ENCODE peak calls at places on chromosomes 12 and 14, in five cellular contexts. T is psoas muscle, X is body of pancreas, F is fibroblast of mammary gland, U is AG10803. A is an unnamed sample.

GRCh38 chr12:106586535-106586802 is 3.7 kb downstream of the RFX4 start:
- DNase-seq in T (no peak), X (no peak), F (no peak), U (no peak), A (no peak)

GRCh38 chr12:5101686-5102085 is 58.0 kb downstream of the KCNA5 start:
- DNase-seq in T (no peak), X (no peak), F (no peak), U (no peak), A (no peak)

GRCh38 chr12:52452101-52452500 is at the start of gene KRT6B:
- DNase-seq in T (no peak), X (no peak), F (no peak), U (no peak), A (no peak)

GRCh38 chr14:96204151-96205058 is at the start of gene BDKRB2:
- DNase-seq in T (peak), X (peak), F (peak), U (peak), A (peak)

GRCh38 chr12:70443274-70443673 is 77.2 kb downstream of the KCNMB4 start:
- DNase-seq in T (no peak), X (no peak), F (no peak), U (peak), A (no peak)

GRCh38 chr12:48969847-48970701 is 1.5 kb downstream of the WNT10B start:
- DNase-seq in T (no peak), X (no peak), F (no peak), U (no peak), A (no peak)

GRCh38 chr12:124411953-124412645 is 117.2 kb downstream of the RFLNA start:
- DNase-seq in T (no peak), X (no peak), F (no peak), U (no peak), A (no peak)

GRCh38 chr12:131827961-131828534 is at the start of gene MMP17:
- DNase-seq in T (peak), X (peak), F (peak), U (peak), A (peak)

GRCh38 chr12:125889742-125890141 is 824.5 kb downstream of the AACS start:
- DNase-seq in T (no peak), X (peak), F (no peak), U (no peak), A (no peak)

GRCh38 chr12:127272864-127273263 is 994.1 kb upstream of the TMEM132C start:
- DNase-seq in T (no peak), X (no peak), F (peak), U (peak), A (no peak)

GRCh38 chr12:4987076-4987775 is 56.5 kb upstream of the KCNA5 start:
- DNase-seq in T (no peak), X (no peak), F (no peak), U (no peak), A (no peak)

GRCh38 chr12:105109465-105110212 is 2.1 kb downstream of the WASHC4 start:
- DNase-seq in T (no peak), X (no peak), F (peak), U (peak), A (peak)

GRCh38 chr12:6957741-6958608 is 6.8 kb downstream of the PTPN6 start:
- DNase-seq in T (no peak), X (no peak), F (no peak), U (no peak), A (peak)

GRCh38 chr14:105055334-105055733 is 9.9 kb downstream of the GPR132 start:
- DNase-seq in T (no peak), X (no peak), F (no peak), U (no peak), A (no peak)

GRCh38 chr14:103308717-103309616 is 25.1 kb upstream of the EIF5 start:
- DNase-seq in T (no peak), X (no peak), F (no peak), U (no peak), A (no peak)

GRCh38 chr14:63986789-63987533 is 134.2 kb downstream of the SYNE2 start:
- DNase-seq in T (no peak), X (no peak), F (peak), U (peak), A (no peak)

GRCh38 chr12:113086249-113087164 is 30.0 kb downstream of the DTX1 start:
- DNase-seq in T (no peak), X (peak), F (no peak), U (no peak), A (peak)

GRCh38 chr12:31507966-31508365 is 83.0 kb downstream of the DENND5B start:
- DNase-seq in T (no peak), X (no peak), F (peak), U (no peak), A (no peak)

GRCh38 chr14:104887623-104888488 is 22.8 kb downstream of the CEP170B start:
- DNase-seq in T (peak), X (peak), F (no peak), U (no peak), A (no peak)

GRCh38 chr14:60647837-60648168 is 1.5 kb downstream of the SIX1 start:
- DNase-seq in T (no peak), X (no peak), F (no peak), U (no peak), A (no peak)

GRCh38 chr12:52147367-52147972 is 44.3 kb downstream of the KRT80 start:
- DNase-seq in T (peak), X (peak), F (peak), U (peak), A (no peak)

GRCh38 chr12:54206807-54207206 is 18.0 kb upstream of the SMUG1 start:
- DNase-seq in T (no peak), X (no peak), F (no peak), U (peak), A (no peak)

GRCh38 chr12:95605875-95606274 is 54.6 kb upstream of the USP44 start:
- DNase-seq in T (no peak), X (peak), F (no peak), U (no peak), A (no peak)

GRCh38 chr12:94710933-94711332 is 60.6 kb upstream of the TMCC3 start:
- DNase-seq in T (no peak), X (peak), F (peak), U (peak), A (peak)

GRCh38 chr14:84254205-84254788 is 1275.6 kb upstream of the FLRT2 start:
- DNase-seq in T (no peak), X (no peak), F (no peak), U (no peak), A (no peak)

GRCh38 chr12:6647083-6647604 is at the start of gene ACRBP:
- DNase-seq in T (peak), X (peak), F (peak), U (peak), A (peak)

GRCh38 chr14:103688906-103689902 is 26.0 kb downstream of the XRCC3 start:
- DNase-seq in T (no peak), X (peak), F (peak), U (no peak), A (peak)

GRCh38 chr12:87120440-87120839 is 864.2 kb upstream of the MGAT4C start:
- DNase-seq in T (no peak), X (no peak), F (peak), U (no peak), A (no peak)

GRCh38 chr12:103884316-103884715 is 43.3 kb upstream of the NT5DC3 start:
- DNase-seq in T (no peak), X (no peak), F (peak), U (peak), A (peak)

GRCh38 chr12:94134226-94134795 is 14.1 kb upstream of the PLXNC1 start:
- DNase-seq in T (no peak), X (no peak), F (peak), U (peak), A (peak)

GRCh38 chr12:88633312-88633711 is 53.0 kb upstream of the KITLG start:
- DNase-seq in T (no peak), X (no peak), F (peak), U (no peak), A (no peak)

GRCh38 chr12:62911288-62911687 is 23.7 kb downstream of the PPM1H start:
- DNase-seq in T (no peak), X (no peak), F (no peak), U (no peak), A (no peak)

GRCh38 chr12:122018457-122018856 is 3.2 kb upstream of the BCL7A start:
- DNase-seq in T (no peak), X (no peak), F (no peak), U (no peak), A (no peak)

GRCh38 chr14:94392510-94392935 is 4.1 kb upstream of the SERPINA1 start:
- DNase-seq in T (peak), X (peak), F (peak), U (peak), A (peak)

GRCh38 chr14:63286071-63286470 is 32.7 kb downstream of the GPHB5 start:
- DNase-seq in T (no peak), X (peak), F (no peak), U (no peak), A (no peak)

GRCh38 chr12:100737168-100737567 is 57.4 kb upstream of the ANO4 start:
- DNase-seq in T (no peak), X (no peak), F (no peak), U (no peak), A (no peak)

GRCh38 chr12:100738086-100738485 is 56.5 kb upstream of the ANO4 start:
- DNase-seq in T (no peak), X (no peak), F (no peak), U (no peak), A (no peak)

GRCh38 chr12:100733817-100734593 is 60.6 kb upstream of the ANO4 start:
- DNase-seq in T (no peak), X (no peak), F (peak), U (peak), A (peak)
- TF ChIP-seq CTCF in T (no peak), X (peak), F (peak), U (peak), A (peak)

GRCh38 chr12:120230974-120231315 is 30.0 kb upstream of the RPLP0 start:
- DNase-seq in T (no peak), X (no peak), F (no peak), U (no peak), A (no peak)

GRCh38 chr12:120229071-120229582 is 28.2 kb upstream of the RPLP0 start:
- DNase-seq in T (no peak), X (peak), F (no peak), U (no peak), A (no peak)

GRCh38 chr12:120229583-120230325 is 28.8 kb upstream of the RPLP0 start:
- DNase-seq in T (peak), X (no peak), F (peak), U (no peak), A (no peak)

GRCh38 chr12:120231316-120232011 is 30.6 kb upstream of the RPLP0 start:
- DNase-seq in T (peak), X (peak), F (peak), U (peak), A (no peak)

DNA sequence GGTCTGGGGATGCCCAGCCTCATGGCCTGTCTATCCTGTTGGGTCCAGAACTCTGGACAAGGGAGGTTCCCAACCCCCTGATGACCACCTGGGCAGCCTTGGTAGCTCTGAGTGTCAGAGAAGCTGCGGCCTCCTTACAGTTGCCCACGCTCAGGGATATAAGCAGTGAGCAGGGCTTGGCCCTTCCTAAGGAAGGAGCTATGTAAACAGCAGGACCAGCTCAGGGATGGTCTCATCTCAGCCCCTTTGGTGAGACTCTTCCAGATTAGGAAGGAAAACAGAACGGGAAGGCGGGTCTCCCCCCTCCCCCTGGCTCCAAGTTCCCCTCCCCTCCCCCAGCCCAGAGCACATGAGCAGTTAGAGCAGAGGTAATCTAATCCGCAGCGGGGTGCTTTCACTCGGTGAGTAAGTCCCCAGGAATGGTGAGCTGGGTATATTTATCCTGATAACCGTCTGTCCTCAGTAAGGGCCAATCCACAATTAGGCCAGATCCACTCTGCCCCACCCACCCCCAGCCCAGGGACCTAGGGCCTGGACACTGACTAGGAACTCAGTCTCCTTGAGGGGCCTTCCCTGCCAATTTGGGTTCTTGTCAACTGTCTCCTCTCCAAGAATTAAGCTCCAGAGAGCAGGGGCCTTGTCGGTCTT is 29.5 kb upstream of the RPLP0 start:
- DNase-seq in T (peak), X (peak), F (peak), U (peak), A (no peak)
- H3K4me3 ChIP-seq in T (peak), X (no peak), F (peak), U (peak), A (no peak)

DNA sequence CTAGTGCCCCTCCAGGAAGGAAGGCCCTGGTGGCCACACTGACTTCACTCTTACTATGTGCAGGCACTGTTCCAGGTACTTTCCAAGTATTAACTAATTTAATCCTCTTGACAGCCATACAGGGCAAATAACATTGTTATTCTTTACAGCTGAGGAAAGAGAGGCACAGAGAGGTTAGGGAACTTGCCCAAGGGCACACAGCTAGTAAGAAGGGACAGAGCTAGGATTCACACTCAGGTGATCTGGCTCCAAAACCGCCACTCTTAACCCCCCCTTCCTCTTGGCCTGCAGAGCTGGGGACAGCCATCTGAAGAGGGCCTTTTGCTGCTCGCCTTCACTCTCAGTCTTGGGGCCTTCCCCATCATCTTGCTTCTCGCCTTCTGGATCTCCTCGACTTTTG is 4.0 kb downstream of the JDP2 start:
- DNase-seq in T (no peak), X (no peak), F (no peak), U (no peak), A (no peak)
- TF ChIP-seq CTCF in T (no peak), X (no peak), F (no peak), U (no peak), A (no peak)

DNA sequence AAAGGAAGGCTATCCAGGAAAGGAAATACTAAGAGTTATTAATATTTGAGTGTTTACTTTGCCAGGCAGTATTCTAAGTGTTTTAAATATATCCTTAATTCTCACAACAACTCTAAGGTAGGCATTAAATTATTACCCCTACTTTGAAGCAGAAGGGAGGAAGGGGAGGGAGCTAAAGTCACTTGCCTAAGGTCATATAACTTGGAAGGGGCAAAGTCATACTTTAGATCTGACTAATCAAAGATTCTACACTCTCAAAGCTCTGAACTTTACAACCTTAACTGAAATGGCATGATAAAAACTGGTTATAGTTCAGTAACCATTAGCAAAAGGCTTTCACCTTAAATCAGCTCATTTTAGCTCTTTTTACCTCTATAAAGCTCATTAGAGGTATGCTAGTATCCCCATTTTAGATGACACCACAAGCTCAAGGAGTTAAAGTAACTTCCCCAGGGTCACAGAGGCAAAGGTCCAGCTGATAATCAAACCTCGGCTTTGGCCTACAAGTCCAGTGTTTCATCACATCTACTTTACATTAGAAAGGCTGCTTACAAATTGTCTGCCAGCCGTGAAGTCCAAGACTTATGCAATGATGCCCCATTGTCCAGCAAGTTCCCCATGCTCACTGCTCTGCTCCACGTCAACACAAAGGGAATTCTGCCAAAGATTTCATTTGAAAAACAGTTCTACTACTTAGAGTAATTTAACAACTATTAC is 223.9 kb downstream of the MED13L start:
- DNase-seq in T (peak), X (peak), F (peak), U (peak), A (no peak)
- H3K4me3 ChIP-seq in T (no peak), X (no peak), F (no peak), U (no peak), A (no peak)

GRCh38 chr12:108770269-108770829 is 39.0 kb upstream of the CORO1C start:
- DNase-seq in T (no peak), X (no peak), F (no peak), U (no peak), A (no peak)
- TF ChIP-seq CTCF in T (no peak), X (no peak), F (no peak), U (no peak), A (no peak)

DNA sequence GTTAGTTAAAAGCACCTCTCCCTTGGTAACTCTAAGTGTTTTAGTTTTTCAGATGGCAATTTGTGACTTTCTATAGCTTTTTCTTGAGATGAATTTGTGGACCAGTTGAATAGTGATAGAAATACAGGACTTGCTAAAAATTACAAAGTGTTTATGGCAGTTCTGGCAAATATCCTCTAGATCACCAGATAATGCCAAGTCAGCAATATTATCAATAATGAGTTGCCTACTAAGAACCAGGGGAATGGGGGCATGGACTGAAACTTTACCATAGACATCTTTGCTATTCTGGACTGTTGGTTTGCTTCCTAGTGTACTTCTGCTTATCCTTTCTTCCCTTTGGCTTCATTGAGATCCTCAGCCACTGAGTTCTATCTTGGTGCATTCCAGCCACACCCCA is 584.2 kb downstream of the DIO2 start:
- DNase-seq in T (no peak), X (no peak), F (no peak), U (no peak), A (no peak)
- H3K4me3 ChIP-seq in T (no peak), X (no peak), F (no peak), U (no peak), A (no peak)

A was measured in GM12865.